ENCODE peak calls at places on chromosomes 3 and 15, in seven cellular contexts. N is IMR-90, U is tibial nerve, X is thyroid gland, J is A549, Y is Peyer's patch, W is adrenal gland. S is an unnamed sample.

GRCh38 chr3:53789459-53789858 is 56.8 kb downstream of the CHDH start:
- DNase-seq in N (no peak), U (no peak), X (no peak), J (no peak), Y (no peak), W (no peak), S (no peak)

GRCh38 chr15:99435761-99436346 is 129.9 kb upstream of the MEF2A start:
- DNase-seq in N (no peak), U (no peak), X (no peak), J (no peak), Y (peak), W (no peak), S (peak)

GRCh38 chr15:48641416-48641815 is 4.1 kb downstream of the FBN1 start:
- DNase-seq in N (peak), U (no peak), X (peak), J (no peak), Y (no peak), W (no peak), S (no peak)

GRCh38 chr3:132174500-132174899 is 139.7 kb upstream of the CPNE4 start:
- DNase-seq in N (no peak), U (no peak), X (no peak), J (no peak), Y (no peak), W (no peak), S (no peak)

GRCh38 chr3:3200632-3201212 is 21.2 kb upstream of the CRBN start:
- DNase-seq in N (peak), U (peak), X (peak), J (peak), Y (peak), W (peak), S (peak)

GRCh38 chr3:47096955-47097354 is 67.0 kb downstream of the SETD2 start:
- DNase-seq in N (peak), U (no peak), X (no peak), J (no peak), Y (no peak), W (no peak), S (no peak)

GRCh38 chr3:43025423-43025822 is 46.3 kb downstream of the GASK1A start:
- DNase-seq in N (no peak), U (no peak), X (no peak), J (no peak), Y (no peak), W (no peak), S (no peak)

GRCh38 chr15:74338676-74339075 is 28.8 kb downstream of the CYP11A1 start:
- DNase-seq in N (no peak), U (no peak), X (no peak), J (no peak), Y (no peak), W (no peak), S (no peak)

GRCh38 chr15:80495406-80495942 is 91.3 kb downstream of the ARNT2 start:
- DNase-seq in N (no peak), U (no peak), X (no peak), J (no peak), Y (no peak), W (no peak), S (no peak)

GRCh38 chr3:144073698-144074097 is 102.1 kb downstream of the DIPK2A start:
- DNase-seq in N (no peak), U (no peak), X (no peak), J (no peak), Y (no peak), W (no peak), S (no peak)

GRCh38 chr3:121592856-121593702 is at the start of gene FBXO40:
- DNase-seq in N (no peak), U (no peak), X (peak), J (no peak), Y (peak), W (no peak), S (no peak)

GRCh38 chr15:62545392-62546227 is 380.5 kb upstream of the C2CD4B start:
- DNase-seq in N (peak), U (peak), X (peak), J (no peak), Y (peak), W (peak), S (peak)

GRCh38 chr3:188624384-188624783 is 470.4 kb downstream of the LPP start:
- DNase-seq in N (peak), U (peak), X (peak), J (no peak), Y (peak), W (peak), S (peak)

GRCh38 chr3:127206154-127206553 is 13.2 kb downstream of the PRR23E start:
- DNase-seq in N (no peak), U (no peak), X (no peak), J (no peak), Y (no peak), W (no peak), S (no peak)

GRCh38 chr3:134804508-134805480 is 9.7 kb downstream of the EPHB1 start:
- DNase-seq in N (no peak), U (no peak), X (no peak), J (no peak), Y (no peak), W (no peak), S (no peak)

GRCh38 chr15:89669941-89670340 is 9.2 kb downstream of the PLIN1 start:
- DNase-seq in N (no peak), U (no peak), X (peak), J (no peak), Y (no peak), W (no peak), S (no peak)

GRCh38 chr3:188194327-188194726 is 40.4 kb downstream of the LPP start:
- DNase-seq in N (peak), U (no peak), X (no peak), J (no peak), Y (no peak), W (no peak), S (no peak)

GRCh38 chr3:120475722-120476385 is 25.1 kb upstream of the FSTL1 start:
- DNase-seq in N (peak), U (no peak), X (no peak), J (no peak), Y (no peak), W (no peak), S (no peak)

GRCh38 chr3:120473389-120473788 is 22.6 kb upstream of the FSTL1 start:
- DNase-seq in N (no peak), U (no peak), X (no peak), J (no peak), Y (no peak), W (no peak), S (no peak)

GRCh38 chr3:120471643-120472042 is 20.9 kb upstream of the FSTL1 start:
- DNase-seq in N (peak), U (no peak), X (no peak), J (no peak), Y (no peak), W (no peak), S (no peak)

GRCh38 chr3:120472121-120472844 is 21.5 kb upstream of the FSTL1 start:
- DNase-seq in N (no peak), U (no peak), X (no peak), J (no peak), Y (no peak), W (no peak), S (no peak)

GRCh38 chr3:120473896-120474675 is 23.3 kb upstream of the FSTL1 start:
- DNase-seq in N (no peak), U (no peak), X (no peak), J (no peak), Y (no peak), W (no peak), S (no peak)
- H3K27ac ChIP-seq in N (no peak), U (no peak), X (no peak), J (no peak), Y (no peak), W (no peak), S (no peak)

GRCh38 chr15:60005352-60006202 is 1.5 kb downstream of the FOXB1 start:
- DNase-seq in N (no peak), U (no peak), X (no peak), J (no peak), Y (no peak), W (no peak), S (no peak)
- H3K4me3 ChIP-seq in N (peak), U (peak), X (no peak), J (peak), Y (peak), W (peak), S (no peak)

GRCh38 chr3:184133840-184134745 is 1.1 kb upstream of the EIF2B5 start:
- DNase-seq in N (peak), U (peak), X (peak), J (peak), Y (peak), W (peak), S (peak)
- TF ChIP-seq POLR2A in N (no peak), U (no peak), X (no peak), J (peak), Y (peak), W (no peak), S (peak)

GRCh38 chr3:73621388-73621787 is 3.4 kb downstream of the PDZRN3 start:
- DNase-seq in N (no peak), U (no peak), X (no peak), J (no peak), Y (no peak), W (no peak), S (no peak)
- H3K27ac ChIP-seq in N (peak), U (peak), X (no peak), J (no peak), Y (peak), W (peak), S (peak)

DNA sequence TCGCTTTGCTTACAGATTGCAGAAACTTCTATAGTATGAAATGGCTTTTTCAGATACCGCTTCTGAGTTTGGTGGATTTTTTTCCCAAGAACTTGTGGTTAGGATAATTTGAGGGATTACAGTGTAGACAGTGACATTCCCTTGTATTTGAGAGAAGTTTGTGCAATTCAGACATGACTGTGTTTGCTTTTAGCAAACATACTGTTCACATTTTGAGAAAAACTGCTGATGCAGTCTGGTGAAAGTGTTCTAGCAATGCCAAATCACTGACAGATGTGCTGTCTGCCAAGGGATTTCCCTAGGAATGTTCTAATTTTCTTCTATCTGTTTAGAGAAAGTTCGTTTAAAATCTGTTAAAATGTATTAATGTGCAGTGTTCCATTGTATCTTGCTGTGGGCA is 652.6 kb downstream of the FHIT start:
- DNase-seq in N (no peak), U (no peak), X (no peak), J (no peak), Y (no peak), W (no peak), S (no peak)
- H3K4me3 ChIP-seq in N (no peak), U (no peak), X (no peak), J (no peak), Y (no peak), W (no peak), S (no peak)

GRCh38 chr3:33117461-33117860 is 3.6 kb downstream of the CRTAP start:
- DNase-seq in N (no peak), U (no peak), X (no peak), J (no peak), Y (no peak), W (peak), S (no peak)

GRCh38 chr3:33114622-33115023 is 809 bp downstream of the CRTAP start:
- DNase-seq in N (no peak), U (no peak), X (no peak), J (no peak), Y (no peak), W (no peak), S (no peak)

GRCh38 chr3:33115024-33115768 is 1.4 kb downstream of the CRTAP start:
- DNase-seq in N (peak), U (peak), X (peak), J (peak), Y (peak), W (peak), S (peak)

GRCh38 chr3:33111581-33111980 is 2.2 kb upstream of the CRTAP start:
- DNase-seq in N (no peak), U (no peak), X (no peak), J (no peak), Y (no peak), W (no peak), S (no peak)

DNA sequence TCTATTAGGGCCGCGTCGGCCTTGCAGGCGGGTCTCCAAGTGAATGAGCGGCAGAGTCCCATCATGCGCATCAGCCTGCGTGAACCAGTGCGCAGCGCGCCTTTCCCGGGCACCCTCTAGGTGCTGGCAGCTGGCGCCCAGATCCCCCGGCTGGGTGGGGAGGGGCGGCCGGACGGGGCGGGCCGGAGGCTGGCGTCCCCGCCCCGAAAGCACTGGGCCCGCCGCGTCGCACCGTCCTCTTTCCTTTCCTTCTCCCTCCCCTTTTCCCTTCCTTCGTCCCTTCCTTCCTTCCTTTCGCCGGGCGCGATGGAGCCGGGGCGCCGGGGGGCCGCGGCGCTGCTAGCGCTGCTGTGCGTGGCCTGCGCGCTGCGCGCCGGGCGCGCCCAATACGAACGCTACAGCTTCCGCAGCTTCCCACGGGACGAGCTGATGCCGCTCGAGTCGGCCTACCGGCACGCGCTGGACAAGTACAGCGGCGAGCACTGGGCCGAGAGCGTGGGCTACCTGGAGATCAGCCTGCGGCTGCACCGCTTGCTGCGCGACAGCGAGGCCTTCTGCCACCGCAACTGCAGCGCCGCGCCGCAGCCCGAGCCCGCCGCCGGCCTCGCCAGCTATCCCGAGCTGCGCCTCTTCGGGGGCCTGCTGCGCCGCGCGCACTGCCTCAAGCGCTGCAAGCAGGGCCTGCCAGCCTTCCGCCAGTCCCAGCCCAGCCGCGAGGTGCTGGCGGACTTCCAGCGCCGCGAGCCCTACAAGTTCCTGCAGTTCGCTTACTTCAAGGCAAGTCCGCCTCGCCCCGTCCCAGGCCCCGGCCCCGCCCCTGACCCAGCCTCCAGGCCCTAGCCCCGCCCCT is at the start of gene CRTAP:
- DNase-seq in N (peak), U (peak), X (peak), J (peak), Y (peak), W (peak), S (peak)
- TF ChIP-seq POLR2A in N (no peak), U (peak), X (no peak), J (peak), Y (peak), W (no peak), S (peak)

DNA sequence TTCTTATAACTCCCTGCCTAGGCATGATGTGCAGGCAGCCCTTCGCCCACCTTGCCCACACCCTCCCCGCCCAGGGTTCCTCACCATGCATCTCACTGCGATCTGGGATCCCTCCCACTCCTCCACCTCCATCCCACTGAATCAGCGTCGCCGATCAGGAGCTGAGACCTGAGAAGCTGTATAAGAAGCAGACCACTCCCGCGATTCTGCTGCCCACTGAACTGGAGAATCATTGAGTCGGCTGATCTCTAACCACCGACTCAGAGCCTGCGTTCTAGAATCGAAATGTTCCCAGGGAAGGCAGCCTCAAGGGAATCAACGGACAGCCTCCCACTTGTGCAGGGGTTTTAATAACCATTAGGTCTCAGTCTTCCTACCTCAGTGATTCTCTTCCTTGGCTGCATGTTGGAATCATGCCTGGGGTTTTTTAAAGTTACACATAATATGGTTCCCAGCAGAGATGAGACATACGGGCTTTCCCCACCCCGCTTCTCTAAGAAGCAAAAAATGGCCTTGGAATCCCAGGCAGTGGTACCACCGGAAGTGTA is 60.2 kb downstream of the TMEM44 start:
- DNase-seq in N (peak), U (no peak), X (peak), J (no peak), Y (no peak), W (no peak), S (no peak)
- H3K27ac ChIP-seq in N (peak), U (no peak), X (peak), J (peak), Y (no peak), W (peak), S (peak)

S was measured in uterus.